ENCODE peak calls at places on chromosomes 12 and 14, in seven cellular contexts. M, X, P, F, E, A and W are unnamed samples.

GRCh38 chr12:59678759-59679411 is 83.1 kb downstream of the SLC16A7 start:
- DNase-seq in M (no peak), X (no peak), P (no peak), F (no peak), E (peak; percentile 34), A (no peak), W (no peak)

GRCh38 chr12:24948816-24949722 is at the start of gene BCAT1:
- DNase-seq in M (no peak), X (peak; percentile 65), P (no peak), F (no peak), E (peak; percentile 89), A (no peak), W (no peak)

GRCh38 chr14:105168496-105168978 is at the start of gene JAG2:
- DNase-seq in M (no peak), X (peak; percentile 69), P (no peak), F (peak; percentile 31), E (no peak), A (peak; percentile 43), W (peak; percentile 70)

GRCh38 chr12:68572650-68573049 is 38.0 kb upstream of the RAP1B start:
- DNase-seq in M (no peak), X (no peak), P (no peak), F (no peak), E (no peak), A (no peak), W (no peak)

GRCh38 chr12:54439521-54440255 is 20.6 kb upstream of the ITGA5 start:
- DNase-seq in M (no peak), X (peak; percentile 83), P (no peak), F (peak; percentile 14), E (no peak), A (no peak), W (peak; percentile 19)

GRCh38 chr14:92877757-92878431 is 45.1 kb upstream of the CHGA start:
- DNase-seq in M (no peak), X (no peak), P (no peak), F (no peak), E (peak; percentile 73), A (no peak), W (no peak)

GRCh38 chr14:27730204-27730603 is 1036.4 kb upstream of the FOXG1 start:
- DNase-seq in M (no peak), X (no peak), P (no peak), F (no peak), E (no peak), A (no peak), W (no peak)

GRCh38 chr14:81132492-81132891 is 88.3 kb downstream of the GTF2A1 start:
- DNase-seq in M (no peak), X (no peak), P (no peak), F (peak; percentile 96), E (no peak), A (no peak), W (no peak)